ENCODE peak calls at places on chromosomes 7 and 10, in nine cellular contexts. V, R, B, D, S, E, A, N and Q are unnamed samples.

GRCh38 chr10:110165867-110166266 is 41.5 kb upstream of the MXI1 start:
- DNase-seq in V (no peak), R (no peak), B (no peak), D (no peak), S (no peak), E (no peak), A (no peak), N (no peak), Q (peak)

GRCh38 chr10:77333610-77334340 is 303.8 kb downstream of the KCNMA1 start:
- DNase-seq in V (no peak), R (no peak), B (no peak), D (no peak), S (no peak), E (no peak), A (no peak), N (no peak), Q (no peak)

GRCh38 chr7:146443102-146443501 is 326.5 kb downstream of the CNTNAP2 start:
- DNase-seq in V (no peak), R (no peak), B (no peak), D (no peak), S (no peak), E (no peak), A (no peak), N (no peak), Q (no peak)

GRCh38 chr10:126904807-126905686 is at the start of gene DOCK1:
- DNase-seq in V (peak), R (peak), B (no peak), D (no peak), S (peak), E (no peak), A (peak), N (peak), Q (peak)

GRCh38 chr10:100109670-100110069 is 28.0 kb upstream of the CPN1 start:
- DNase-seq in V (no peak), R (no peak), B (no peak), D (no peak), S (no peak), E (no peak), A (no peak), N (no peak), Q (no peak)

GRCh38 chr10:78333362-78334143 is 299.9 kb downstream of the RPS24 start:
- DNase-seq in V (no peak), R (no peak), B (no peak), D (no peak), S (no peak), E (no peak), A (no peak), N (no peak), Q (no peak)

GRCh38 chr10:79246209-79246581 is 101.1 kb upstream of the PPIF start:
- DNase-seq in V (no peak), R (peak), B (peak), D (no peak), S (no peak), E (no peak), A (peak), N (no peak), Q (no peak)

GRCh38 chr10:59508296-59508695 is 145.9 kb upstream of the FAM13C start:
- DNase-seq in V (no peak), R (no peak), B (no peak), D (no peak), S (no peak), E (no peak), A (no peak), N (peak), Q (no peak)

GRCh38 chr7:146090023-146090645 is 26.5 kb upstream of the CNTNAP2 start:
- DNase-seq in V (no peak), R (no peak), B (no peak), D (no peak), S (no peak), E (no peak), A (no peak), N (no peak), Q (no peak)

GRCh38 chr10:22851865-22852239 is 76.0 kb upstream of the ARMC3 start:
- DNase-seq in V (no peak), R (no peak), B (no peak), D (no peak), S (no peak), E (no peak), A (no peak), N (no peak), Q (no peak)

GRCh38 chr10:101576229-101576863 is 11.7 kb downstream of the POLL start:
- DNase-seq in V (no peak), R (no peak), B (no peak), D (no peak), S (no peak), E (no peak), A (no peak), N (no peak), Q (no peak)

GRCh38 chr10:26879744-26880143 is 19.0 kb upstream of the ABI1 start:
- DNase-seq in V (no peak), R (no peak), B (no peak), D (no peak), S (no peak), E (no peak), A (no peak), N (peak), Q (peak)

GRCh38 chr10:77104459-77104980 is 533.1 kb downstream of the KCNMA1 start:
- DNase-seq in V (no peak), R (peak), B (no peak), D (no peak), S (peak), E (no peak), A (peak), N (peak), Q (peak)

GRCh38 chr7:130912910-130913720 is 179.1 kb upstream of the KLF14 start:
- DNase-seq in V (peak), R (peak), B (no peak), D (peak), S (peak), E (peak), A (peak), N (peak), Q (peak)

GRCh38 chr10:122181055-122181732 is 89.9 kb upstream of the BTBD16 start:
- DNase-seq in V (no peak), R (peak), B (no peak), D (no peak), S (no peak), E (no peak), A (no peak), N (no peak), Q (no peak)

DNA sequence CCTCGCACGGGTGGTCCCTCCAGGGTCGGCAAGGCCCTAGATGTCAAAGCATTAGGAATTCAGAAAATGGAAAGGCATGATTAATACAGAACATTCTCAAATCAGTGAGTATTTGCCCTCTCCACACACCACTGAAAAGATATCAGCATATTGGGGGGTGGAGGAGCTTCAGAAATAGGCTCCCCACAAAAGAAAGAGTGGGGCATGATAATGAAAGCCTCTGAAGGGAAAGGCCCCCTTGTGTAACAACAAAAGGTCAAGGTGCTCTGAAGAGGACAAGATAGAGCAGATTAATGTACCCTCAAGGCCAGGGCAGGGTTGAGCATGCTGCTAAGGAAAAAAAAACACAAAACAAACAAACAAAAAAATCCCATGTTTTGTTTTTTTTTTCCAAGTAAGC is 27.2 kb upstream of the DGKI start:
- DNase-seq in V (no peak), R (no peak), B (no peak), D (no peak), S (no peak), E (no peak), A (no peak), N (no peak), Q (no peak)
- H3K27ac ChIP-seq in V (no peak), R (no peak), B (no peak), D (no peak), S (peak), E (no peak), A (peak), N (no peak), Q (peak)

DNA sequence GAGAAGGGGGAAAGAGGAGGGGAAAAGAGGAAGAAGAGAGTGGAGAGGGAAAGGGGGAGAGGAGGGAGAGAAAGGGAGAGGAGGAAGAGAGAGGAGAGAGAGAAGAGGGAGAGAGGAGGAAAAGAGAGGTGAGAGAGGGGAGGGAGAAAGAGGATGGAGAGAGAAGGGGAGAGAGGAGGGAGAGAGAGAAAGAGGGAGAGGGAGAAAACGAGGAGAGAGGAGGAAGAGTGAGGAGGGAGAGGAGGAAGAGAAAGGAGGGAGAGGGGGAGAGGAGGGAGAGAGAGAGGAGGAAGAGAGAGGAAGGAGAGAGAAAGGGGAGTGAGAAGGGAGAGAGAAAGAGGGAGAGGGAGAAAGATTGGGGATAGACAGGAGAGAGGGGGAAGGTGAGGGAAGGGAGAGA is 197.6 kb upstream of the FOXK1 start:
- DNase-seq in V (no peak), R (no peak), B (no peak), D (no peak), S (no peak), E (no peak), A (no peak), N (no peak), Q (no peak)
- H3K27ac ChIP-seq in V (no peak), R (no peak), B (no peak), D (no peak), S (no peak), E (no peak), A (no peak), N (no peak), Q (no peak)

DNA sequence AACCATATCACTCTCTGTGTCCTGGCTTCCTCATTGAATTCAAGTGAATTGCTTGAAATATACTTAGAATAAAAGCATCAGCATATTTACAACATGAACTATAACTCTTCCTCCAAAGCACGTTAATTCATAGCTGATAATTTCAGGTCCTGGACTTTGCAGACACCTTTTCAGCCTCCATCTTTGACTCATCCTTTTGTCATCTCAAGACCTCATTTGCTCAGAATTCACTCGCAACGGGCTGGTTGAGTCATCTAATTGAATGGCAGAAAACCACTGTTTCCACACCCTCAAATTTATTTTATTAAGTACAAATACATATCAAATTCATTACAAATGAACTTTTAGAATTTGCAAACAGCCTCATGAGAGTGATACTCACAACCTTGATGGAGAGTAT is 545.7 kb downstream of the GATA3 start:
- DNase-seq in V (no peak), R (no peak), B (no peak), D (no peak), S (no peak), E (no peak), A (no peak), N (no peak), Q (no peak)
- H3K27ac ChIP-seq in V (no peak), R (no peak), B (no peak), D (no peak), S (no peak), E (no peak), A (no peak), N (no peak), Q (no peak)

GRCh38 chr7:30303312-30304039 is 19.1 kb downstream of the ZNRF2 start:
- DNase-seq in V (no peak), R (no peak), B (no peak), D (no peak), S (no peak), E (no peak), A (no peak), N (no peak), Q (no peak)
- H3K27ac ChIP-seq in V (no peak), R (no peak), B (no peak), D (no peak), S (no peak), E (no peak), A (no peak), N (peak), Q (no peak)

GRCh38 chr10:70886921-70887665 is 1.3 kb downstream of the PCBD1 start:
- DNase-seq in V (no peak), R (no peak), B (no peak), D (no peak), S (no peak), E (no peak), A (no peak), N (no peak), Q (no peak)
- H3K27ac ChIP-seq in V (peak), R (peak), B (peak), D (peak), S (no peak), E (peak), A (peak), N (peak), Q (peak)

GRCh38 chr10:114726820-114727271 is 68.8 kb upstream of the ABLIM1 start:
- DNase-seq in V (no peak), R (no peak), B (no peak), D (no peak), S (no peak), E (no peak), A (no peak), N (no peak), Q (no peak)
- H3K27ac ChIP-seq in V (no peak), R (no peak), B (no peak), D (no peak), S (no peak), E (no peak), A (peak), N (no peak), Q (peak)

DNA sequence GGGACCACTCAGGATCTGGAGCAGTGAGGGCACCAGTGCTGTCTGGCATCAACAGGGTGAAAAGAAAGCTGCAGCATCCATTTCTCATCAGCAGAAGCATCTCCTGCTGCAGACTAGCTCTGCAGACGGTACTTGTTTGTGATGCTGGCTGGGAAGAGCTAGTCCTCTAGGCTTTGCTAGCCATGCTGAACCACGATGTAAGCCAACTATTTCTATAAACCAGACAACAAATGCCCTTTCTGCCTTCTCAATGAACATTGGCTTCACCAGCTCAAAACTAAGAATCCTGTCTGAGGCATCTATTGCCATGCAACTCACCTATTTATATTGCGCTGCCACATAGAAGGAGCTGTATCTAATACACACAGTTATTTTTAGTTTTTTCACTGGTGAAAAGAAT is 65.6 kb downstream of the CTTNBP2 start:
- DNase-seq in V (no peak), R (no peak), B (no peak), D (no peak), S (no peak), E (no peak), A (no peak), N (no peak), Q (no peak)
- H3K27ac ChIP-seq in V (no peak), R (no peak), B (peak), D (no peak), S (no peak), E (no peak), A (no peak), N (no peak), Q (no peak)

GRCh38 chr10:65550761-65551160 is 1375.1 kb upstream of the LRRTM3 start:
- DNase-seq in V (no peak), R (no peak), B (no peak), D (no peak), S (no peak), E (no peak), A (no peak), N (no peak), Q (no peak)
- H3K27ac ChIP-seq in V (no peak), R (no peak), B (no peak), D (no peak), S (no peak), E (no peak), A (no peak), N (no peak), Q (no peak)

DNA sequence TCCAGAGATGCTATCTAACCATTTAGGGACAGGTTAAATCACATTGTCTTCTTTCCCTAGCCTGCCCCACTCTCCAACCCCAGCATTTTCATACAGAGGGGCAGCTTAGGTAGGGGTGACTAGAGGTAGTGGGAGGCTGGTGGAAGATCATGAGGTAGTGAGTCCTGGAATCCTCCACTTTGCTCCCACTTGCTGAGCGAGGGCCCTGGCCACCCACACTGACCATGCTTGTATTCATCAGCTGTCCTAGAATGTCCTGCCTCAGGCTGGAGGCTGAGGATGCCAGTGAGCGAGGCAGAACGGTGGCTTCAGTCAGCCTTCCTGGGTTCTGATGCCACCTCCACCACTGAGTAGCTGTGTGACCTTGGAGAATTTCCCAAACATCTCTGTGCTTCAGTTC is 34.7 kb upstream of the PFKFB3 start:
- DNase-seq in V (no peak), R (no peak), B (no peak), D (no peak), S (no peak), E (no peak), A (no peak), N (no peak), Q (no peak)
- H3K27ac ChIP-seq in V (no peak), R (no peak), B (no peak), D (no peak), S (no peak), E (no peak), A (no peak), N (no peak), Q (no peak)

GRCh38 chr7:14834888-14835287 is 67.7 kb downstream of the DGKB start:
- DNase-seq in V (no peak), R (no peak), B (no peak), D (no peak), S (no peak), E (no peak), A (no peak), N (no peak), Q (no peak)

GRCh38 chr7:14836571-14837189 is 65.9 kb downstream of the DGKB start:
- DNase-seq in V (no peak), R (peak), B (no peak), D (no peak), S (no peak), E (no peak), A (peak), N (no peak), Q (no peak)

GRCh38 chr7:14837216-14837615 is 65.3 kb downstream of the DGKB start:
- DNase-seq in V (no peak), R (no peak), B (no peak), D (no peak), S (no peak), E (no peak), A (no peak), N (no peak), Q (no peak)

GRCh38 chr7:14835399-14835798 is 67.2 kb downstream of the DGKB start:
- DNase-seq in V (no peak), R (no peak), B (no peak), D (no peak), S (no peak), E (no peak), A (no peak), N (no peak), Q (no peak)

DNA sequence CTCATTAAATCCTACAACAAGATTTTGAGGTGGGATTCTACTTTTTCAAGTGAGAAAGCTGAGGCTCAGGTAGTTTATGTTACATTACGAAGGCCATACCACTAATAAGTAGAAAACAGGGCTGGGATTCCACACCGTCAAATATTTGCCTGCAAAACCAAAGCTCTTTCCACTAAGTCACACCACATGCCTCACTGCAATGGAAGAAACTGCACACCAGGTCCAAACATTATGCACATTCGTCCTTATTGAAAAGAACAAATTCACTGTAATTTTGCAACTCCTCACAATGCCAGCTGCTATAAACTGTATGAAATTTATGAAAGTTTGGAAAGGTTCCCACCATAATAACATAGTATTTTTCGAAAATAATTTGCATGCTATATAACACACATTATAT is 66.5 kb downstream of the DGKB start:
- DNase-seq in V (no peak), R (no peak), B (no peak), D (no peak), S (no peak), E (no peak), A (no peak), N (no peak), Q (no peak)
- H3K27ac ChIP-seq in V (no peak), R (no peak), B (no peak), D (no peak), S (no peak), E (no peak), A (peak), N (no peak), Q (peak)